ENCODE peak calls at places on chromosomes 13 and 19, in six cellular contexts. E is ovary, D is tibial nerve, I is lower lobe of right lung, Z is cardiac muscle cell, J is testis. B is an unnamed sample.
A peak's percentile ranks its signal among the peaks of the same experiment; 100 is the strongest.

GRCh38 chr13:80955487-80955886 is 614.6 kb upstream of the SPRY2 start:
- DNase-seq in E (no peak), D (no peak), I (no peak), Z (no peak), J (no peak), B (no peak)

GRCh38 chr13:20494656-20495055 is 31.0 kb downstream of the CRYL1 start:
- DNase-seq in E (no peak), D (no peak), I (no peak), Z (no peak), J (no peak), B (no peak)

GRCh38 chr19:12156254-12157058 is at the start of gene ZNF625:
- DNase-seq in E (peak; percentile 89), D (peak; percentile 54), I (peak; percentile 90), Z (peak; percentile 92), J (peak; percentile 95), B (peak; percentile 57)

GRCh38 chr13:39279077-39279476 is 240.8 kb downstream of the NHLRC3 start:
- DNase-seq in E (no peak), D (no peak), I (no peak), Z (no peak), J (no peak), B (no peak)

GRCh38 chr13:75135325-75135825 is 346.6 kb downstream of the TBC1D4 start:
- DNase-seq in E (no peak), D (no peak), I (no peak), Z (peak; percentile 97), J (no peak), B (no peak)

GRCh38 chr19:29006057-29006735 is 206.8 kb downstream of the UQCRFS1 start:
- DNase-seq in E (no peak), D (no peak), I (no peak), Z (peak; percentile 5), J (no peak), B (no peak)

GRCh38 chr13:44211286-44211685 is 162.3 kb upstream of the SERP2 start:
- DNase-seq in E (no peak), D (no peak), I (no peak), Z (no peak), J (no peak), B (no peak)

GRCh38 chr19:1058112-1058511 is 8.9 kb upstream of the ARHGAP45 start:
- DNase-seq in E (no peak), D (no peak), I (no peak), Z (no peak), J (no peak), B (no peak)

GRCh38 chr19:48815870-48816501 is 5.2 kb upstream of the BCAT2 start:
- DNase-seq in E (no peak), D (no peak), I (no peak), Z (no peak), J (peak; percentile 43), B (peak; percentile 67)

DNA sequence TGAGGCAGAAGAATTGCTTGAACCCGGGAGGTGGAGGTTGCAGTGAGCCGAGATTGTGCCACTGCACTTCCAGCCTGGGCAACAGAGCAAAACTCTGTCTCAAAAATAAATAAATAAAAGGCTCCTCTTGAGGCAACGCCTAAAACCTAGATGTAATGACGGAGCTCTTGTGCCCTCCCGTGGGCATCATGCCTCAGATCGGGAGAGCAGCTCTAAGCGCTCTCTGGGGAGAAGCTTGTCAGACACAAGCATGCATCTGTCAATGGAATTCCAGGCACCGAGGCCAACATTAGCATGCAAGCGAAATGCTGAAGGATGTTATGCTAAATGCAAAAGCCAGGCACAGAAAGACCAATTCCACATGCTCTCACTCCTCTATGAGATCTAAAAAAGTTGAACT is 45.6 kb upstream of the MRI1 start:
- DNase-seq in E (no peak), D (no peak), I (no peak), Z (peak; percentile 59), J (peak; percentile 56), B (no peak)
- TF ChIP-seq CTCF in E (no peak), D (no peak), I (peak; percentile 12), Z (no peak), J (no peak), B (no peak)

GRCh38 chr19:35088514-35088913 is 27.1 kb upstream of the FXYD3 start:
- DNase-seq in E (no peak), D (no peak), I (no peak), Z (peak; percentile 76), J (no peak), B (no peak)
- TF ChIP-seq CTCF in E (no peak), D (no peak), I (no peak), Z (no peak), J (no peak), B (no peak)

DNA sequence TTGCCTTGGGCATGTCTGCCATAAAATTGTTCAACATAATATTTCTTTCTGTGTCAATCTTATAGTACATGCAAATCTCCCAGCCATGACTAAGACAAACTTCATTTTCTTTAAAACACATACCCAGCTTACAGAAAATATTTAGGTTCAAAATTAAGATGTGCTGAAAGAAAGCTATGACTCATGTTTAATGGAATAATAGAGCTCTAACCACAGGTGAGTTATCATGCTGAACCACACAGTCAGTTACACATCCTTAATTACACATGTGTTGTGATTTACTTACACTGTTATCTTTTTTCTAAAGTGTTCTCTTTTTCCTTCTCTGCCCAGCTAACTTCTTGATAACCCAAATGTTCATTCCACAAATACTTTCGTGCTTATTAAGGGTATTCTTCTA is 1831.2 kb downstream of the OLFM4 start:
- DNase-seq in E (no peak), D (no peak), I (no peak), Z (no peak), J (no peak), B (no peak)
- TF ChIP-seq CTCF in E (no peak), D (no peak), I (no peak), Z (no peak), J (no peak), B (no peak)

DNA sequence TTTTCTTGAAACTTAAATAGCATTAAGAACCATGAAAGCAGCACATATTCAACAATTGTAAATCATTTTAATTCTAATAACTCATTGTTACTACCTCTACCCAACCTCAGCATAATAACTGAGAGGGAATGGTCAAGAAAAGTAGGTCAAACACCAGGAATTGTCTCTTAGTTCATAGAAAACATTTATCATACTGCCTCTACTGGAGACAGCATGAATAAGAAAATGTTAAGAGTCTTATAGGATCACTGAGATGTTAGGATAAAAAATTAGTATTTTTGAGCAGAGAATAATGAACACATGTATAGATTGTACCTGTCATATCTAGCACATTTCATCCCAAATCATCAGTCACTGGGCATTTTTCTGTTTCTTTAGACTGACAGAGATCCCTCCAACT is 515.3 kb downstream of the PCDH9 start:
- DNase-seq in E (no peak), D (no peak), I (no peak), Z (peak; percentile 1), J (no peak), B (no peak)
- TF ChIP-seq CTCF in E (no peak), D (no peak), I (no peak), Z (peak; percentile 22), J (no peak), B (no peak)

DNA sequence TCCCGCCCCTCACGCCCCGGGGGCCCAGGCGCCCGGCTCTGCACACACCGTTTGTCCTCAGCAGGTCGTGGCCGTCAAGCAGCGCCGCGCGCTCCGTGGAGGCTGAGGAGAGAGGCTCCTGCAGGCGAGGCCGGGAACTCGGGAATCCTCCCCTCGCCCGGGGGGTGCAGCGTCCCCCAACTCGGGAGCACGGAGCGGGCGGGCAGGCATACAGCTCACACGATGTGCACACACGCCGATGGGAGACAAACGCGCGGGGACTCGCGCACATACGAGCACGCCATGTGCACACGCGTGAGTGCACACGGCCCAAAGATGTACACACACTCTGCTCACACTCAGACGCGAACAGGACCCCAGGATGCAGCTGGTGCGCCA is 703 bp downstream of the CLEC4G start:
- DNase-seq in E (no peak), D (no peak), I (no peak), Z (no peak), J (no peak), B (no peak)
- TF ChIP-seq CTCF in E (no peak), D (no peak), I (no peak), Z (no peak), J (no peak), B (no peak)

GRCh38 chr13:24052547-24052981 is 108.0 kb upstream of the SPATA13 start:
- DNase-seq in E (peak; percentile 77), D (no peak), I (no peak), Z (peak; percentile 58), J (no peak), B (no peak)
- TF ChIP-seq CTCF in E (no peak), D (peak; percentile 34), I (no peak), Z (peak; percentile 17), J (no peak), B (no peak)

GRCh38 chr19:38592940-38593339 is 24.8 kb downstream of the MAP4K1 start:
- DNase-seq in E (no peak), D (no peak), I (no peak), Z (no peak), J (no peak), B (no peak)
- TF ChIP-seq CTCF in E (no peak), D (no peak), I (no peak), Z (no peak), J (no peak), B (no peak)

DNA sequence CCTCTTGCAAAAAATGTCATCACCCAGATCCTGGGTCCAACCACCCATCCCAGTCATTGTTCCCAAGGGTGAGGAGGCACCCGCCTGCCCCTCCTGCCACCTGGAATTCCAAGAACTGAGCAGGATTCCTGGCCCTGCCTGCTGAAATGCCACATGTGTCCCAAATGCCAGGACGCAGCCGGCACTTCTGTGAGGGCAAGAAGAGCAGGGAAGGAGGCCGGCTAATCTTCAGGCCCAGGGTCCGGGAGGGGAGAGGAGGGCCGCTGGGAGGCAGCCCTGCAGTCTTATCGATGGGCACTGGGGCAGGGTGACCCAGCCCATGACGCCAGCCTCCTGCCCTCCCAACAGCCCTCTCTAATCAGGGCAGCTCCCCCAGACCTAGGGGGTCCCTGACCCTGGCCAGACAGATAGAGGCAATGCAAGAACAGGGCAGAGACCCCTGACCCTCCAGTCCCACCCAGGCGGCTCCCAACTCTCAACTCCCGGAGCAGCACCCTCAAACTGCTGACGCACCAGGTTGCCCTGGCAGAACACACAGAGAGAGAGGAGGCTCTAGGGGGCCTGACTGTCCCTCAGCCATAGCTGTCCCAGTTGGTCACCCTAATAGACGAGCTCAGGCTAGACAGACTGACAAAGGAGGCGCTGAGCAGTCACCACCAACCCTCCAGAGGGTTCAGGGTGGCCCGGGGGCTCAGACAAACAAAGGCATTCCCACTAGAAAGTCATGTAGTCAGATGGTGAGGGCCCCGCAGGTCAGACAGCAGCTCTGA is 1.5 kb downstream of the MFSD12 start:
- DNase-seq in E (no peak), D (no peak), I (peak; percentile 40), Z (no peak), J (no peak), B (no peak)
- TF ChIP-seq CTCF in E (no peak), D (no peak), I (no peak), Z (no peak), J (no peak), B (no peak)